ENCODE peak calls at places on chromosomes 5 and 9, in seven cellular contexts. X, U, F, E, N, S and R are unnamed samples.

GRCh38 chr9:91296354-91296753 is 65.4 kb downstream of the AUH start:
- DNase-seq in X (no peak), U (no peak), F (no peak), E (no peak), N (no peak), S (no peak), R (no peak)

GRCh38 chr5:112691758-112692157 is 45.9 kb upstream of the APC start:
- DNase-seq in X (no peak), U (peak; percentile 41), F (peak; percentile 71), E (no peak), N (no peak), S (peak; percentile 19), R (no peak)

GRCh38 chr9:115978739-115979138 is 174.9 kb upstream of the PAPPA start:
- DNase-seq in X (no peak), U (peak; percentile 49), F (peak; percentile 64), E (no peak), N (no peak), S (no peak), R (no peak)

GRCh38 chr5:90803891-90804290 is 245.3 kb downstream of the ADGRV1 start:
- DNase-seq in X (no peak), U (peak; percentile 56), F (no peak), E (no peak), N (no peak), S (no peak), R (no peak)

GRCh38 chr9:94861589-94862241 is 135.2 kb downstream of the AOPEP start:
- DNase-seq in X (no peak), U (peak; percentile 75), F (peak; percentile 71), E (no peak), N (no peak), S (no peak), R (no peak)

GRCh38 chr9:130239741-130240241 is 25.8 kb upstream of the HMCN2 start:
- DNase-seq in X (no peak), U (no peak), F (no peak), E (no peak), N (no peak), S (peak; percentile 63), R (no peak)

GRCh38 chr5:33068786-33069185 is 357.7 kb downstream of the NPR3 start:
- DNase-seq in X (no peak), U (no peak), F (no peak), E (no peak), N (no peak), S (no peak), R (no peak)

GRCh38 chr9:31119882-31120481 is 1264.5 kb upstream of the ACO1 start:
- DNase-seq in X (no peak), U (no peak), F (peak; percentile 72), E (no peak), N (no peak), S (peak; percentile 51), R (no peak)

GRCh38 chr9:33510264-33511183 is 13.5 kb upstream of the ANKRD18B start:
- DNase-seq in X (peak; percentile 32), U (peak; percentile 59), F (peak; percentile 69), E (peak; percentile 8), N (peak; percentile 10), S (peak; percentile 63), R (peak; percentile 23)

GRCh38 chr5:14900661-14901461 is 29.3 kb upstream of the ANKH start:
- DNase-seq in X (no peak), U (peak; percentile 61), F (peak; percentile 81), E (no peak), N (no peak), S (no peak), R (no peak)

GRCh38 chr9:110199643-110200042 is 8.3 kb downstream of the C9orf152 start:
- DNase-seq in X (no peak), U (no peak), F (no peak), E (no peak), N (no peak), S (no peak), R (no peak)

GRCh38 chr9:111029260-111029659 is 9.0 kb downstream of the LPAR1 start:
- DNase-seq in X (no peak), U (no peak), F (no peak), E (no peak), N (no peak), S (no peak), R (no peak)

GRCh38 chr5:55175781-55176175 is 2.8 kb upstream of the CDC20B start:
- DNase-seq in X (no peak), U (no peak), F (no peak), E (no peak), N (no peak), S (no peak), R (no peak)

GRCh38 chr9:7210854-7211637 is 453.3 kb downstream of the KDM4C start:
- DNase-seq in X (no peak), U (no peak), F (no peak), E (no peak), N (no peak), S (no peak), R (no peak)

GRCh38 chr5:112366987-112367386 is 52.1 kb downstream of the EPB41L4A start:
- DNase-seq in X (no peak), U (no peak), F (no peak), E (no peak), N (peak; percentile 10), S (peak; percentile 11), R (no peak)

GRCh38 chr5:1514027-1514818 is 9.5 kb downstream of the LPCAT1 start:
- DNase-seq in X (no peak), U (no peak), F (no peak), E (no peak), N (no peak), S (no peak), R (no peak)

GRCh38 chr5:154112255-154112654 is 73.5 kb downstream of the MFAP3 start:
- DNase-seq in X (no peak), U (no peak), F (no peak), E (no peak), N (no peak), S (no peak), R (no peak)

GRCh38 chr5:97150401-97150800 is 8.0 kb upstream of the LIX1 start:
- DNase-seq in X (no peak), U (no peak), F (no peak), E (no peak), N (no peak), S (no peak), R (no peak)

GRCh38 chr9:9003184-9003583 is 1203.6 kb upstream of the DMAC1 start:
- DNase-seq in X (no peak), U (no peak), F (peak; percentile 1), E (no peak), N (no peak), S (peak; percentile 36), R (no peak)